ENCODE peak calls at places on chromosomes 2 and 18, in ten cellular contexts. X, T, S, V, I, Z, B, G, U and E are unnamed samples.

GRCh38 chr2:197277726-197278259 is 32.8 kb downstream of the ANKRD44 start:
- DNase-seq in X (no peak), T (no peak), S (no peak), V (no peak), I (no peak), Z (no peak), B (no peak), G (no peak), U (no peak), E (no peak)

GRCh38 chr18:34283506-34283905 is 58.8 kb upstream of the NOL4 start:
- DNase-seq in X (no peak), T (no peak), S (no peak), V (no peak), I (no peak), Z (no peak), B (no peak), G (no peak), U (no peak), E (no peak)

GRCh38 chr2:99821572-99822369 is 320.6 kb downstream of the AFF3 start:
- DNase-seq in X (no peak), T (peak), S (peak), V (no peak), I (peak), Z (peak), B (no peak), G (peak), U (no peak), E (peak)

GRCh38 chr2:3736112-3736511 is 32.7 kb downstream of the DCDC2C start:
- DNase-seq in X (no peak), T (no peak), S (no peak), V (no peak), I (no peak), Z (no peak), B (no peak), G (no peak), U (no peak), E (no peak)

GRCh38 chr2:209459359-209459758 is 35.5 kb downstream of the MAP2 start:
- DNase-seq in X (no peak), T (no peak), S (no peak), V (no peak), I (no peak), Z (no peak), B (no peak), G (no peak), U (no peak), E (no peak)

GRCh38 chr2:51424418-51424817 is 392.5 kb upstream of the NRXN1 start:
- DNase-seq in X (no peak), T (peak), S (no peak), V (no peak), I (no peak), Z (peak), B (no peak), G (no peak), U (no peak), E (peak)

GRCh38 chr2:18376936-18377335 is 183.5 kb downstream of the RDH14 start:
- DNase-seq in X (no peak), T (no peak), S (no peak), V (no peak), I (no peak), Z (no peak), B (no peak), G (no peak), U (no peak), E (no peak)

GRCh38 chr2:196218109-196218508 is 46.7 kb upstream of the STK17B start:
- DNase-seq in X (no peak), T (no peak), S (no peak), V (no peak), I (no peak), Z (no peak), B (no peak), G (no peak), U (no peak), E (no peak)

GRCh38 chr2:146481629-146482028 is 1363.2 kb upstream of the ACVR2A start:
- DNase-seq in X (no peak), T (no peak), S (peak), V (no peak), I (peak), Z (peak), B (peak), G (no peak), U (no peak), E (peak)

GRCh38 chr2:115165529-115166109 is 723.2 kb downstream of the DPP10 start:
- DNase-seq in X (no peak), T (peak), S (peak), V (peak), I (no peak), Z (peak), B (peak), G (peak), U (no peak), E (peak)

GRCh38 chr2:5854797-5855196 is 162.6 kb downstream of the SOX11 start:
- DNase-seq in X (no peak), T (no peak), S (no peak), V (no peak), I (no peak), Z (no peak), B (no peak), G (no peak), U (no peak), E (no peak)

GRCh38 chr18:76260941-76261472 is 234.0 kb downstream of the ZNF516 start:
- DNase-seq in X (no peak), T (no peak), S (no peak), V (no peak), I (no peak), Z (no peak), B (no peak), G (no peak), U (no peak), E (no peak)

GRCh38 chr2:231332388-231332787 is 63.1 kb upstream of the B3GNT7 start:
- DNase-seq in X (no peak), T (no peak), S (peak), V (no peak), I (peak), Z (peak), B (no peak), G (no peak), U (no peak), E (no peak)

GRCh38 chr2:217694296-217694695 is 308.5 kb downstream of the TNS1 start:
- DNase-seq in X (no peak), T (no peak), S (no peak), V (no peak), I (no peak), Z (no peak), B (no peak), G (no peak), U (no peak), E (peak)

GRCh38 chr2:171226471-171226870 is 65.8 kb upstream of the TLK1 start:
- DNase-seq in X (no peak), T (no peak), S (no peak), V (no peak), I (no peak), Z (no peak), B (no peak), G (no peak), U (no peak), E (no peak)